ENCODE peak calls at places on chromosomes 13 and 19, in five cellular contexts. B, M, E, Z and X are unnamed samples.

GRCh38 chr13:46679369-46680180 is 117.4 kb downstream of the ESD start:
- DNase-seq in B (peak; percentile 70), M (no peak), E (no peak), Z (peak; percentile 37), X (no peak)

GRCh38 chr13:84574851-84575250 is 692.6 kb upstream of the SLITRK1 start:
- DNase-seq in B (peak; percentile 16), M (no peak), E (no peak), Z (no peak), X (no peak)

GRCh38 chr13:80010286-80010831 is 330.6 kb downstream of the SPRY2 start:
- DNase-seq in B (no peak), M (no peak), E (no peak), Z (no peak), X (no peak)

GRCh38 chr19:33350538-33351309 is 22.8 kb upstream of the CEBPG start:
- DNase-seq in B (peak; percentile 56), M (no peak), E (peak; percentile 78), Z (peak; percentile 53), X (no peak)

GRCh38 chr13:77031869-77032268 is 4.9 kb upstream of the FBXL3 start:
- DNase-seq in B (no peak), M (no peak), E (no peak), Z (no peak), X (no peak)

GRCh38 chr19:12721656-12722565 is 1.8 kb downstream of the TNPO2 start:
- DNase-seq in B (peak; percentile 74), M (peak; percentile 74), E (peak; percentile 90), Z (peak; percentile 75), X (peak; percentile 90)

GRCh38 chr19:17457621-17458020 is 3.1 kb downstream of the NXNL1 start:
- DNase-seq in B (no peak), M (no peak), E (no peak), Z (no peak), X (no peak)

GRCh38 chr19:3665681-3666544 is 34.4 kb downstream of the PIP5K1C start:
- DNase-seq in B (no peak), M (peak; percentile 38), E (peak; percentile 86), Z (peak; percentile 79), X (peak; percentile 80)

GRCh38 chr19:45913874-45914830 is at the start of gene NANOS2:
- DNase-seq in B (no peak), M (no peak), E (no peak), Z (no peak), X (peak; percentile 28)

GRCh38 chr19:7349961-7350711 is 1.4 kb downstream of the ARHGEF18 start:
- DNase-seq in B (no peak), M (no peak), E (peak; percentile 53), Z (no peak), X (no peak)

GRCh38 chr19:7982103-7982502 is 23.3 kb downstream of the ELAVL1 start:
- DNase-seq in B (no peak), M (no peak), E (no peak), Z (no peak), X (no peak)

GRCh38 chr19:46173886-46174475 is 25.9 kb downstream of the IGFL2 start:
- DNase-seq in B (no peak), M (no peak), E (no peak), Z (no peak), X (no peak)

GRCh38 chr13:79810671-79811070 is 329.7 kb downstream of the NDFIP2 start:
- DNase-seq in B (peak; percentile 58), M (no peak), E (no peak), Z (no peak), X (no peak)

GRCh38 chr13:20353973-20354372 is 121.9 kb upstream of the GJB6 start:
- DNase-seq in B (peak; percentile 67), M (no peak), E (no peak), Z (no peak), X (no peak)

GRCh38 chr13:20534038-20534608 is 8.5 kb upstream of the CRYL1 start:
- DNase-seq in B (no peak), M (no peak), E (no peak), Z (no peak), X (no peak)

GRCh38 chr19:3979289-3979673 is 6.0 kb downstream of the EEF2 start:
- DNase-seq in B (no peak), M (no peak), E (no peak), Z (no peak), X (no peak)

GRCh38 chr13:33636955-33637670 is 180.8 kb upstream of the RFC3 start:
- DNase-seq in B (peak; percentile 8), M (no peak), E (no peak), Z (no peak), X (no peak)

GRCh38 chr19:5651361-5651760 is 28.5 kb downstream of the SAFB start:
- DNase-seq in B (no peak), M (no peak), E (peak; percentile 39), Z (no peak), X (no peak)
- TF ChIP-seq POLR2A in B (no peak), M (no peak), E (no peak), Z (no peak), X (no peak)

GRCh38 chr13:49936085-49936942 is at the start of gene SPRYD7:
- DNase-seq in B (peak; percentile 97), M (peak; percentile 98), E (peak; percentile 98), Z (peak; percentile 99), X (peak; percentile 98)
- TF ChIP-seq POLR2A in B (peak; percentile 61), M (peak; percentile 80), E (peak; percentile 29), Z (peak; percentile 54), X (peak; percentile 44)

DNA sequence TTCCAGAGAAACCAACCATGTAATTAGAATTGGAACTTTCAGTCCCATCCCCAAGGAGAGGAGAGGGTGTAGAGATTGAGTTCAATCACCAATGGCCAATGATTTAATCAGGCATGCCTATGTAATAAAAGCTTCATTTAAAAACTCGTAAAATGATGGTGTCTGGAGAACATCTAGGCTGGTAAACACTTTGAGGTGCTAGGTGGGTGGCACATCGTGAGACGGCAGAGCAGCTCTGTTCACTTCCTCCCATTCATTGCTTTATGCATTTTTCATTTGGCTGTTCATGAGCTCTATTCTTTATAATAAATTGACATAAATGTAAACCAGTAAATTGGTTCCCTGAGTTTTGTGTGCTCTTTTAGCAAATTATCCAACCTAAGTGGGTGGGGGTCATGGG is 90.1 kb downstream of the ELF1 start:
- DNase-seq in B (no peak), M (no peak), E (no peak), Z (no peak), X (no peak)
- TF ChIP-seq POLR2A in B (no peak), M (no peak), E (no peak), Z (no peak), X (no peak)

GRCh38 chr13:72727417-72728289 is at the start of the genes BORA and MZT1:
- DNase-seq in B (peak; percentile 98), M (peak; percentile 97), E (peak; percentile 97), Z (peak; percentile 93), X (peak; percentile 97)
- TF ChIP-seq POLR2A in B (no peak), M (peak; percentile 68), E (peak; percentile 9), Z (peak; percentile 22), X (peak; percentile 89)